ENCODE peak calls at places on chromosomes 7 and 10, in five cellular contexts. One of them, this sample, is unnamed.

GRCh38 chr7:139771001-139771956 is 6.5 kb downstream of the HIPK2 start:
- DNase-seq in spleen: no peak
- DNase-seq in CD8-positive, alpha-beta memory T cell: no peak
- DNase-seq in HL-60: peak
- DNase-seq in AG04450: peak
- DNase-seq in this sample: peak

GRCh38 chr10:110774069-110775021 is 97.4 kb upstream of the PDCD4 start:
- DNase-seq in spleen: no peak
- DNase-seq in CD8-positive, alpha-beta memory T cell: no peak
- DNase-seq in HL-60: no peak
- DNase-seq in AG04450: no peak
- DNase-seq in this sample: peak

GRCh38 chr10:49034925-49035324 is 80.4 kb downstream of the VSTM4 start:
- DNase-seq in spleen: no peak
- DNase-seq in CD8-positive, alpha-beta memory T cell: no peak
- DNase-seq in HL-60: no peak
- DNase-seq in AG04450: no peak
- DNase-seq in this sample: no peak

GRCh38 chr7:84022686-84023308 is 171.8 kb downstream of the SEMA3A start:
- DNase-seq in spleen: no peak
- DNase-seq in CD8-positive, alpha-beta memory T cell: no peak
- DNase-seq in HL-60: no peak
- DNase-seq in AG04450: no peak
- DNase-seq in this sample: no peak

GRCh38 chr10:59362184-59362966 is at the start of gene FAM13C:
- DNase-seq in spleen: peak
- DNase-seq in CD8-positive, alpha-beta memory T cell: no peak
- DNase-seq in HL-60: no peak
- DNase-seq in AG04450: no peak
- DNase-seq in this sample: no peak

GRCh38 chr10:87613766-87614165 is 45.9 kb upstream of the PAPSS2 start:
- DNase-seq in spleen: no peak
- DNase-seq in CD8-positive, alpha-beta memory T cell: no peak
- DNase-seq in HL-60: no peak
- DNase-seq in AG04450: no peak
- DNase-seq in this sample: no peak

GRCh38 chr7:28718523-28718922 is 239.6 kb downstream of the TRIL start:
- DNase-seq in spleen: no peak
- DNase-seq in CD8-positive, alpha-beta memory T cell: no peak
- DNase-seq in HL-60: no peak
- DNase-seq in AG04450: no peak
- DNase-seq in this sample: no peak

GRCh38 chr7:5692845-5693278 is 88.6 kb downstream of the RNF216 start:
- DNase-seq in spleen: no peak
- DNase-seq in CD8-positive, alpha-beta memory T cell: no peak
- DNase-seq in HL-60: no peak
- DNase-seq in AG04450: peak
- DNase-seq in this sample: no peak

GRCh38 chr7:35755711-35756110 is 45.1 kb upstream of the SEPTIN7 start:
- DNase-seq in spleen: no peak
- DNase-seq in CD8-positive, alpha-beta memory T cell: no peak
- DNase-seq in HL-60: no peak
- DNase-seq in AG04450: no peak
- DNase-seq in this sample: no peak

GRCh38 chr7:87202705-87203104 is 16.8 kb downstream of the TMEM243 start:
- DNase-seq in spleen: no peak
- DNase-seq in CD8-positive, alpha-beta memory T cell: no peak
- DNase-seq in HL-60: no peak
- DNase-seq in AG04450: no peak
- DNase-seq in this sample: no peak

GRCh38 chr10:132331259-132331955 is 586 bp upstream of the LRRC27 start:
- DNase-seq in spleen: no peak
- DNase-seq in CD8-positive, alpha-beta memory T cell: no peak
- DNase-seq in HL-60: no peak
- DNase-seq in AG04450: no peak
- DNase-seq in this sample: no peak

GRCh38 chr7:5636914-5637313 is 144.5 kb downstream of the RNF216 start:
- DNase-seq in spleen: peak
- DNase-seq in CD8-positive, alpha-beta memory T cell: no peak
- DNase-seq in HL-60: no peak
- DNase-seq in AG04450: peak
- DNase-seq in this sample: no peak

GRCh38 chr7:17598846-17599245 is 300.4 kb downstream of the AHR start:
- DNase-seq in spleen: no peak
- DNase-seq in CD8-positive, alpha-beta memory T cell: no peak
- DNase-seq in HL-60: no peak
- DNase-seq in AG04450: no peak
- DNase-seq in this sample: peak

GRCh38 chr7:15669443-15669842 is 17.0 kb downstream of the MEOX2 start:
- DNase-seq in spleen: no peak
- DNase-seq in CD8-positive, alpha-beta memory T cell: no peak
- DNase-seq in HL-60: no peak
- DNase-seq in AG04450: no peak
- DNase-seq in this sample: no peak

GRCh38 chr7:112880786-112881418 is 90.7 kb upstream of the TMEM168 start:
- DNase-seq in spleen: peak
- DNase-seq in CD8-positive, alpha-beta memory T cell: no peak
- DNase-seq in HL-60: no peak
- DNase-seq in AG04450: no peak
- DNase-seq in this sample: no peak

GRCh38 chr7:57348646-57349269 is 101.2 kb upstream of the ZNF716 start:
- DNase-seq in spleen: no peak
- DNase-seq in CD8-positive, alpha-beta memory T cell: no peak
- DNase-seq in HL-60: no peak
- DNase-seq in AG04450: no peak
- DNase-seq in this sample: no peak

GRCh38 chr7:57343901-57344622 is 105.9 kb upstream of the ZNF716 start:
- DNase-seq in spleen: no peak
- DNase-seq in CD8-positive, alpha-beta memory T cell: no peak
- DNase-seq in HL-60: no peak
- DNase-seq in AG04450: no peak
- DNase-seq in this sample: no peak

GRCh38 chr7:57342954-57343353 is 107.0 kb upstream of the ZNF716 start:
- DNase-seq in spleen: no peak
- DNase-seq in CD8-positive, alpha-beta memory T cell: no peak
- DNase-seq in HL-60: no peak
- DNase-seq in AG04450: no peak
- DNase-seq in this sample: no peak

GRCh38 chr7:57339198-57339944 is 110.6 kb upstream of the ZNF716 start:
- DNase-seq in spleen: no peak
- DNase-seq in CD8-positive, alpha-beta memory T cell: no peak
- DNase-seq in HL-60: no peak
- DNase-seq in AG04450: no peak
- DNase-seq in this sample: no peak

DNA sequence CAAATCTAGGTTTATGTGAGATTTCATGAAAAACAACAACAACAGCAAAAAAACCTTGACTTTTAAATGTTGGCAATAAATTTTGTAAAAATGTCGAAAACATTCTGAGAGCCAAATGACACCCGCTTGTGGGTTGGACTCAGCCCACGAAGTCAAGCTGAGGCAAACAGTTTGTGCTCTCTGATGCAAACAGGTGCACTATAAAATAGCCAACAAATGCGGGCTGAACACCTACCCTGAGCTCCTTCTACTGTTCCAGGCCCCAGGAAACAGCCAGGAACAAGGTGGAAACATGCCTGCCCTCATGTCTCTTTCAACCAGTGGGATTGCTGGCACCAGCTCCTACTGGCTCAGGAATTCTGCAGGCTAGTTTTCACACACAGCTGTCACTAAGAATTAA is 105.0 kb upstream of the ZNF716 start:
- DNase-seq in spleen: no peak
- DNase-seq in CD8-positive, alpha-beta memory T cell: no peak
- DNase-seq in HL-60: no peak
- DNase-seq in AG04450: no peak
- DNase-seq in this sample: no peak
- H3K27ac ChIP-seq in spleen: no peak
- H3K27ac ChIP-seq in CD8-positive, alpha-beta memory T cell: no peak
- H3K27ac ChIP-seq in HL-60: no peak
- H3K27ac ChIP-seq in AG04450: no peak
- H3K27ac ChIP-seq in this sample: no peak

GRCh38 chr7:3194501-3195141 is 106.4 kb upstream of the SDK1 start:
- DNase-seq in spleen: peak
- DNase-seq in CD8-positive, alpha-beta memory T cell: no peak
- DNase-seq in HL-60: no peak
- DNase-seq in AG04450: peak
- DNase-seq in this sample: no peak
- H3K27ac ChIP-seq in spleen: no peak
- H3K27ac ChIP-seq in CD8-positive, alpha-beta memory T cell: no peak
- H3K27ac ChIP-seq in HL-60: no peak
- H3K27ac ChIP-seq in AG04450: peak
- H3K27ac ChIP-seq in this sample: no peak

DNA sequence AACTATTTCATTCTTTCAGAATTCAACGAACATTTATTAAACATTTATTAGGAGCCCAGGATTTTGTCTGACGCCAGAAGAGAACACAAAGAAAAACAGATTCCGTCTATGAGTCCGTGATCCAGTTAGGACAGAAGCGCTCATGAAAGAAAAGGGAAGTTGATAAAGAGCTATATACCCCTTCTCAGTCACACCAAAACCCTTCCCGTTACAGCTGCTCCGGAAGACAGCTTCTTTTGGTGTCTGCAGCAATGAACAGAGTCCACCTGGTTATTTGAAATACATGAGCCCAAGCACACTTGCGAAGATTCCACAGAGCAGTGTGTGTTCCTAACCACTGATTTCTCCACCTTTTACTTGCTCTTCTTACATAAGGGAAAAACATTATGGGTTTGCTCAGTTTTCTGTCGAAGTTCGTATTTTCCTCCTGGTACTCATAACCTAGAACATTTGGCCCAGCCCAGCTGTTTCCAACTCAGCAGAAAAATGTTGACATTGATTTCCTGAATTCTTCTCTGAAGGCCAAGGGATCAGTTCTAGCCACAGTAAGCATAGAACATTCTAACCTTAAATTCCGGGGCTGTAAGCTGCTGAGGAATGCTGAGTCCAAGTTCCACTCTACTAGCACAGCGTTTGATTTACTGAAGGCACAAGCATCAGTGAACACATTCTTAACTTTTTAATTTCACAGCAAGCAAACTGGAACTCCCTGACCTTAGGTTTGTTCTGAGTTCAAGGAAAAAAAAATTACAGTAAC is 206.5 kb downstream of the SORCS1 start:
- DNase-seq in spleen: no peak
- DNase-seq in CD8-positive, alpha-beta memory T cell: no peak
- DNase-seq in HL-60: no peak
- DNase-seq in AG04450: no peak
- DNase-seq in this sample: no peak
- H3K27ac ChIP-seq in spleen: no peak
- H3K27ac ChIP-seq in CD8-positive, alpha-beta memory T cell: no peak
- H3K27ac ChIP-seq in HL-60: no peak
- H3K27ac ChIP-seq in AG04450: no peak
- H3K27ac ChIP-seq in this sample: no peak

DNA sequence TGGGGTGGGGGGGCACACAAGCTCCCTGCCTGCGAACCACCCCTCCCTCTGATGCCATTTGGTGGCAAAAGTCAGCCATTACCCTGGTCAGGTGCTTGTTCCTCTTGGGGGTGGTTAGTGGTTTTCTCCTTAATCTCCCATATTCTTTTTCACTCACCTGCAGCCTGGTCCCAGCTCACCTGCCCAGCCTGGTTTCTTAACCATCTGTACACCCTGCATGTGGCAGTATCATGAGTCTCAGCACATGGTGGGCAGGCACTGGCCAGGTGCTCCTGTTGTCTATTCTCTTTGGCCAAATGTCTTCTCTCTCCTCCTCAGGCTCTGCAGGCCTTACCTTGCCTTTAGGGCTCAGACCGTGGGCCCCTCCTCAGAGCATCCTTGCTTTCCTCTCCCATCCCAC is 30.5 kb downstream of the OGDH start:
- DNase-seq in spleen: no peak
- DNase-seq in CD8-positive, alpha-beta memory T cell: no peak
- DNase-seq in HL-60: no peak
- DNase-seq in AG04450: no peak
- DNase-seq in this sample: no peak
- H3K27ac ChIP-seq in spleen: peak
- H3K27ac ChIP-seq in CD8-positive, alpha-beta memory T cell: peak
- H3K27ac ChIP-seq in HL-60: no peak
- H3K27ac ChIP-seq in AG04450: no peak
- H3K27ac ChIP-seq in this sample: peak

GRCh38 chr10:60576130-60577069 is 186.7 kb upstream of the ANK3 start:
- DNase-seq in spleen: no peak
- DNase-seq in CD8-positive, alpha-beta memory T cell: no peak
- DNase-seq in HL-60: no peak
- DNase-seq in AG04450: no peak
- DNase-seq in this sample: no peak
- H3K27ac ChIP-seq in spleen: no peak
- H3K27ac ChIP-seq in CD8-positive, alpha-beta memory T cell: no peak
- H3K27ac ChIP-seq in HL-60: no peak
- H3K27ac ChIP-seq in AG04450: no peak
- H3K27ac ChIP-seq in this sample: no peak

GRCh38 chr10:22833353-22833752 is 94.5 kb upstream of the ARMC3 start:
- DNase-seq in spleen: no peak
- DNase-seq in CD8-positive, alpha-beta memory T cell: no peak
- DNase-seq in HL-60: no peak
- DNase-seq in AG04450: no peak
- DNase-seq in this sample: no peak
- H3K27ac ChIP-seq in spleen: no peak
- H3K27ac ChIP-seq in CD8-positive, alpha-beta memory T cell: no peak
- H3K27ac ChIP-seq in HL-60: no peak
- H3K27ac ChIP-seq in AG04450: no peak
- H3K27ac ChIP-seq in this sample: no peak

GRCh38 chr10:129546106-129546505 is 79.1 kb downstream of the MGMT start:
- DNase-seq in spleen: no peak
- DNase-seq in CD8-positive, alpha-beta memory T cell: no peak
- DNase-seq in HL-60: no peak
- DNase-seq in AG04450: no peak
- DNase-seq in this sample: no peak
- H3K27ac ChIP-seq in spleen: no peak
- H3K27ac ChIP-seq in CD8-positive, alpha-beta memory T cell: no peak
- H3K27ac ChIP-seq in HL-60: no peak
- H3K27ac ChIP-seq in AG04450: no peak
- H3K27ac ChIP-seq in this sample: no peak

This sample was measured in epithelial cell of prostate.